ENCODE peak calls at places on chromosomes 12 and 14, in five cellular contexts. F, G, T, U and I are unnamed samples.

GRCh38 chr14:34356267-34356660 is 105.8 kb downstream of the SPTSSA start:
- DNase-seq in F (no peak), G (no peak), T (no peak), U (no peak), I (no peak)

GRCh38 chr12:2613674-2614073 is 181.1 kb upstream of the FKBP4 start:
- DNase-seq in F (peak; percentile 54), G (no peak), T (peak; percentile 71), U (no peak), I (no peak)

GRCh38 chr12:2341871-2342270 is 289.1 kb downstream of the CACNA1C start:
- DNase-seq in F (no peak), G (no peak), T (no peak), U (no peak), I (no peak)

GRCh38 chr12:26513357-26514043 is 318.1 kb downstream of the SSPN start:
- DNase-seq in F (no peak), G (no peak), T (no peak), U (no peak), I (no peak)

GRCh38 chr14:50002926-50003212 is 110.0 kb downstream of the ARF6 start:
- DNase-seq in F (no peak), G (no peak), T (no peak), U (no peak), I (no peak)

GRCh38 chr12:47348206-47348605 is 268.4 kb upstream of the AMIGO2 start:
- DNase-seq in F (no peak), G (no peak), T (no peak), U (no peak), I (no peak)

GRCh38 chr12:68953536-68953935 is 20.6 kb upstream of the CPM start:
- DNase-seq in F (no peak), G (no peak), T (no peak), U (peak; percentile 49), I (peak; percentile 51)

GRCh38 chr12:124564232-124564958 is 3.0 kb downstream of the NCOR2 start:
- DNase-seq in F (no peak), G (no peak), T (no peak), U (no peak), I (no peak)

GRCh38 chr12:53195516-53196420 is 11.3 kb downstream of the ITGB7 start:
- DNase-seq in F (no peak), G (no peak), T (peak; percentile 50), U (no peak), I (no peak)

GRCh38 chr14:52834440-52834842 is 43.0 kb upstream of the GNPNAT1 start:
- DNase-seq in F (no peak), G (no peak), T (no peak), U (no peak), I (no peak)

GRCh38 chr12:12791756-12792346 is 6.4 kb downstream of the APOLD1 start:
- DNase-seq in F (no peak), G (no peak), T (peak; percentile 69), U (peak; percentile 56), I (no peak)

GRCh38 chr12:105204916-105205315 is 31.1 kb downstream of the APPL2 start:
- DNase-seq in F (no peak), G (no peak), T (no peak), U (no peak), I (no peak)

GRCh38 chr12:17975239-17975638 is 114.8 kb downstream of the RERGL start:
- DNase-seq in F (no peak), G (no peak), T (no peak), U (no peak), I (no peak)

GRCh38 chr12:95755236-95755865 is 35.2 kb downstream of the NTN4 start:
- DNase-seq in F (no peak), G (no peak), T (no peak), U (no peak), I (no peak)

GRCh38 chr12:107325075-107325474 is 231.7 kb upstream of the CRY1 start:
- DNase-seq in F (no peak), G (no peak), T (no peak), U (no peak), I (no peak)

GRCh38 chr14:56273949-56274348 is 155.7 kb downstream of the PELI2 start:
- DNase-seq in F (no peak), G (no peak), T (no peak), U (no peak), I (no peak)

GRCh38 chr14:89607453-89607852 is 190.4 kb upstream of the FOXN3 start:
- DNase-seq in F (no peak), G (no peak), T (no peak), U (no peak), I (no peak)

GRCh38 chr14:53952533-53952932 is 4.1 kb downstream of the BMP4 start:
- DNase-seq in F (no peak), G (no peak), T (no peak), U (no peak), I (no peak)

GRCh38 chr14:88831285-88831684 is 6.8 kb downstream of the TTC8 start:
- DNase-seq in F (peak; percentile 13), G (peak; percentile 59), T (no peak), U (peak; percentile 28), I (no peak)

GRCh38 chr12:103908246-103908541 is 22.0 kb upstream of the HSP90B1 start:
- DNase-seq in F (no peak), G (no peak), T (no peak), U (no peak), I (no peak)

GRCh38 chr12:40225984-40226602 is 1.3 kb downstream of the LRRK2 start:
- DNase-seq in F (no peak), G (no peak), T (no peak), U (no peak), I (no peak)

GRCh38 chr12:95417372-95417771 is 56.6 kb upstream of the METAP2 start:
- DNase-seq in F (no peak), G (no peak), T (no peak), U (no peak), I (no peak)

GRCh38 chr12:108798551-108799221 is 58.7 kb downstream of the SSH1 start:
- DNase-seq in F (no peak), G (no peak), T (peak; percentile 95), U (no peak), I (peak; percentile 33)

GRCh38 chr14:83779266-83779665 is 1750.7 kb upstream of the FLRT2 start:
- DNase-seq in F (no peak), G (no peak), T (no peak), U (no peak), I (no peak)

GRCh38 chr12:96985515-96986362 is 78.7 kb downstream of the NEDD1 start:
- DNase-seq in F (peak; percentile 6), G (no peak), T (no peak), U (peak; percentile 6), I (peak; percentile 10)

GRCh38 chr12:14716848-14717444 is 20.5 kb upstream of the GUCY2C start:
- DNase-seq in F (peak; percentile 13), G (no peak), T (no peak), U (peak; percentile 13), I (peak; percentile 57)

GRCh38 chr14:32478027-32478426 is 148.9 kb downstream of the AKAP6 start:
- DNase-seq in F (no peak), G (no peak), T (no peak), U (no peak), I (no peak)

GRCh38 chr14:50410921-50411320 is 14.2 kb upstream of the CDKL1 start:
- DNase-seq in F (no peak), G (no peak), T (no peak), U (no peak), I (no peak)

GRCh38 chr12:104109446-104110271 is 28.4 kb downstream of the NFYB start:
- DNase-seq in F (no peak), G (no peak), T (no peak), U (no peak), I (no peak)

GRCh38 chr14:91256661-91257060 is 12.2 kb upstream of the GPR68 start:
- DNase-seq in F (no peak), G (no peak), T (no peak), U (no peak), I (no peak)

DNA sequence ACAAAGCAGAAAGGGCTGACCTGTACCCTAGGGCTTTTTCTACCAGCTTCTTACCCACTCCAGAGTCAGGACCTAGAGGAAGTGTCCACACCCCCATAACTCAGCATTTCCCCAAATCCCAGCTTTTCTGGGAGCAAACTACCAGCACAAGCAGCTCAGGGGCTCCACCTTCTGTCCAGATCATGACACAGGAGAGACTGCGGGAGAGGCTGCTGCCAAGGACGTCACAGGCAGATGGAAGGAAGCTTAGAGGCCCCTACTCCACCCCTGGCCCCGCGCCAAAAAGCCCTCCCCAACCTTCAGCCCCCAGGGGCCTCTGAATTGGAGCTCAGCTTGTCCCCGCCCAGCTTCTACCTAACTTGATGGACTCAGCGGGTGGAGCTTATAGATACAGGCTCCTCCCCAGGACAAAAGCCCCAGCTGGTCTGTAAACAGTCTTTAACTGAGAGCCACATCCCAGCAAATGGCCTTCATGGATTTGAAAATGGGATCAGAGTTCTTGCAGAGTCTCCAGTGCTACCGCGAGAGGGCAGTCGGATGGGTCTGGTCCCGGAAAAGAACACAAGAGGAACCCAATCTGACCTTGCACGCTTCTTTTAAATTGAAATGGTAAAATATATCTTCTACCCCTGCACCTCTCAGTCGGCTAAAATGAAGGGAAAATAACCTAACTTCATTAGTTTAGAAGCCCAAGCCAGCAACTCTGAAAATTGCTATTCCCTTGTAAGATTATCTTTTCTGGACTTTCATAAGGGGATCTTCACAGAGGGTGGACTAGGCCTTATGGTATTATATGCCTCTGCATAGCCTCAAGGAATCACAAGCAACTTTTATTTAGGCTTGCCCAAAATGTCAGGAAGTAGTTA is 6.8 kb upstream of the BAZ2A start:
- DNase-seq in F (peak; percentile 99), G (peak; percentile 99), T (peak; percentile 100), U (peak; percentile 99), I (peak; percentile 100)
- TF ChIP-seq POLR2A in F (no peak), G (no peak), T (no peak), U (peak; percentile 76), I (peak; percentile 26)

GRCh38 chr14:30223966-30224365 is 296.3 kb upstream of the PRKD1 start:
- DNase-seq in F (no peak), G (peak; percentile 84), T (no peak), U (peak; percentile 74), I (no peak)

GRCh38 chr14:30227436-30227835 is 299.8 kb upstream of the PRKD1 start:
- DNase-seq in F (no peak), G (peak; percentile 24), T (peak; percentile 74), U (no peak), I (no peak)

GRCh38 chr14:30225171-30225570 is 297.5 kb upstream of the PRKD1 start:
- DNase-seq in F (no peak), G (no peak), T (peak; percentile 74), U (no peak), I (no peak)

GRCh38 chr14:30221546-30221945 is 293.9 kb upstream of the PRKD1 start:
- DNase-seq in F (no peak), G (no peak), T (no peak), U (no peak), I (no peak)

DNA sequence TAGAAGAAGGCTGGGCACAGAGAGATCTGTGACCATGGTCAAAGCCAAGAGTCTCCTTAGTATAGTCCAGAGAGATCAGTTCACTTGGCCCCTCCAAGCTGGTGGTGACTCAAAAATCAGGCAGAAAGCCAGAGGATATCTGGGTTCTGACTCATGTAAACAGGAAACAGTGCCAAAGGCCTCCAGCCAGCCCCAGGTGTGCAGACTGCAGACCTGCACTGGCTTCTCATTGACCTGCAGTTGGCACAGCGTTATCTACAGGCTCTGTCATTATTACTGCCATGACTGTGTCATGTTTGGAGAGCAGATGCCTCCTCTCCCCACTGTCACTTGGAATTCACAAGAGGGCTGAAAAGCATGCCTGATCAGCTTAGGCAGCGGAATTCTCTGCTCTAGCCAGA is 295.7 kb upstream of the PRKD1 start:
- DNase-seq in F (peak; percentile 10), G (peak; percentile 90), T (peak; percentile 80), U (peak; percentile 86), I (peak; percentile 11)
- TF ChIP-seq POLR2AphosphoS5 in F (no peak), G (peak; percentile 72), T (peak; percentile 60), U (peak; percentile 73), I (peak; percentile 25)

GRCh38 chr12:75855360-75855759 is 176.2 kb downstream of the PHLDA1 start:
- DNase-seq in F (no peak), G (no peak), T (no peak), U (no peak), I (no peak)
- TF ChIP-seq POLR2A in F (no peak), G (no peak), T (no peak), U (no peak), I (no peak)

GRCh38 chr12:48996794-48997718 is 2.1 kb downstream of the DDN start:
- DNase-seq in F (no peak), G (no peak), T (peak; percentile 87), U (peak; percentile 69), I (peak; percentile 82)
- TF ChIP-seq POLR2AphosphoS5 in F (no peak), G (no peak), T (no peak), U (no peak), I (no peak)